ENCODE peak calls at places on chromosome 15, in five cellular contexts. One of them, this sample, is unnamed. For H3K9me3, the result is how much of the 10 kb centered on the place peaks cover.

GRCh38 chr15:75921732-75922703 is 18.3 kb downstream of the FBXO22 start:
- DNase-seq in H1: no peak
- DNase-seq in neural progenitor cell: peak
- DNase-seq in fibroblast of lung: peak
- DNase-seq in adipocyte: peak
- DNase-seq in this sample: no peak

GRCh38 chr15:23539892-23540291 is 25.6 kb upstream of the MKRN3 start:
- DNase-seq in adipocyte: no peak
- DNase-seq in fibroblast of lung: no peak
- DNase-seq in neural progenitor cell: no peak
- DNase-seq in H1: no peak
- DNase-seq in this sample: no peak

GRCh38 chr15:99605490-99605931 is 39.7 kb downstream of the MEF2A start:
- DNase-seq in H1: no peak
- DNase-seq in fibroblast of lung: no peak
- DNase-seq in neural progenitor cell: no peak
- DNase-seq in adipocyte: peak
- DNase-seq in this sample: no peak

GRCh38 chr15:75172168-75172841 is 29.4 kb upstream of the C15orf39 start:
- DNase-seq in adipocyte: no peak
- DNase-seq in H1: no peak
- DNase-seq in neural progenitor cell: no peak
- DNase-seq in fibroblast of lung: no peak
- DNase-seq in this sample: no peak

GRCh38 chr15:88911766-88912118 is 1.4 kb downstream of the MFGE8 start:
- DNase-seq in neural progenitor cell: peak
- DNase-seq in H1: no peak
- DNase-seq in fibroblast of lung: no peak
- DNase-seq in adipocyte: peak
- DNase-seq in this sample: no peak

GRCh38 chr15:29458361-29458760 is 188.7 kb upstream of the NSMCE3 start:
- DNase-seq in H1: no peak
- DNase-seq in fibroblast of lung: no peak
- DNase-seq in neural progenitor cell: no peak
- DNase-seq in adipocyte: no peak
- DNase-seq in this sample: no peak

GRCh38 chr15:31262143-31262530 is 64.5 kb upstream of the KLF13 start:
- DNase-seq in H1: no peak
- DNase-seq in adipocyte: no peak
- DNase-seq in fibroblast of lung: no peak
- DNase-seq in neural progenitor cell: no peak
- DNase-seq in this sample: peak

GRCh38 chr15:89122532-89123525 is 34.6 kb downstream of the ABHD2 start:
- DNase-seq in neural progenitor cell: no peak
- DNase-seq in fibroblast of lung: no peak
- DNase-seq in H1: no peak
- DNase-seq in adipocyte: no peak
- DNase-seq in this sample: no peak

DNA sequence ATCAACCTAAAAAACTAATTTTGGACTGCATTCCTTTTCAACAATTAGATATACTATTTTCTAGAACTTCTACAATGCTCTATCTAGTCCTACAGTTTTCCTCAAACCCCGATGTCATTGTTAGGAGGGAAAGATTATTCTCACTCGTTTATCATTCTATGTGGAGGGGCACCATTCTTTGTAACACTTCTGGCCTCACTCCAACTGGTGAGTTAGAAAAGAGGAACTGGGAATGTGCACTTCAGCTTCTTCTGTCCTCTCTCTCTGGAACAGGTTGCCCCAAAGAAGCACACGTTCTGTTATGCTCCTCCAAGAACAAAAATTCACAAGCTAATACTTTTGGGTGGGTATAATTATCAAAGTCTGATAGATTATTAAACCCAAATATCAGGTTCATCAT is 137.9 kb downstream of the UACA start:
- DNase-seq in fibroblast of lung: no peak
- DNase-seq in H1: no peak
- DNase-seq in neural progenitor cell: no peak
- DNase-seq in adipocyte: no peak
- DNase-seq in this sample: no peak
- H3K9ac ChIP-seq in fibroblast of lung: no peak
- H3K9ac ChIP-seq in H1: no peak
- H3K9ac ChIP-seq in neural progenitor cell: no peak
- H3K9ac ChIP-seq in adipocyte: no peak
- H3K9ac ChIP-seq in this sample: no peak

GRCh38 chr15:27808182-27808581 is 290.9 kb downstream of the OCA2 start:
- DNase-seq in adipocyte: no peak
- DNase-seq in neural progenitor cell: no peak
- DNase-seq in fibroblast of lung: no peak
- DNase-seq in H1: no peak
- DNase-seq in this sample: no peak
- H3K9me3 ChIP-seq in adipocyte: under half
- H3K9me3 ChIP-seq in neural progenitor cell: under half
- H3K9me3 ChIP-seq in fibroblast of lung: under half
- H3K9me3 ChIP-seq in H1: under half
- H3K9me3 ChIP-seq in this sample: under half

DNA sequence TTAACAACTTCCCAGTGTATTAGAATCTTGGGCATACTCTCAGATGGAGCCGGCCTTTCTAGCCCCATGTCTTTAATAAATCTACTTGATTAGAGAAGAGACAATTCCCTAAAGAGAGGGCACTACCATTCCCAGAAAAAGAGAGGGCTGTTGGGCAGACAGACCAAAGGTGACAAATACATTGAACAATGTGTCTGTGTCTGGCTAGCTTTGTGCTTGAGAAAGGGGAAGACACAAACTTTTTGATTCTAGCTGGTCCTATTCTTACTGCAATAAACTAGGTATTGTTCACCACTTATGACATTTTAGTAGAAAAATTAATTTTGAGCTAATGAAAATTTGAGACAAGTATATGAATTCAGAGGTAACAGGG is 57.7 kb downstream of the DUT start:
- DNase-seq in fibroblast of lung: no peak
- DNase-seq in H1: no peak
- DNase-seq in neural progenitor cell: no peak
- DNase-seq in adipocyte: no peak
- DNase-seq in this sample: no peak
- H3K9ac ChIP-seq in fibroblast of lung: no peak
- H3K9ac ChIP-seq in H1: no peak
- H3K9ac ChIP-seq in neural progenitor cell: no peak
- H3K9ac ChIP-seq in adipocyte: peak
- H3K9ac ChIP-seq in this sample: no peak

GRCh38 chr15:43360821-43361220 is 10.0 kb downstream of the ZSCAN29 start:
- DNase-seq in neural progenitor cell: no peak
- DNase-seq in adipocyte: no peak
- DNase-seq in fibroblast of lung: no peak
- DNase-seq in H1: no peak
- DNase-seq in this sample: no peak
- H3K9me3 ChIP-seq in neural progenitor cell: under half
- H3K9me3 ChIP-seq in adipocyte: half or more
- H3K9me3 ChIP-seq in fibroblast of lung: under half
- H3K9me3 ChIP-seq in H1: under half
- H3K9me3 ChIP-seq in this sample: under half

DNA sequence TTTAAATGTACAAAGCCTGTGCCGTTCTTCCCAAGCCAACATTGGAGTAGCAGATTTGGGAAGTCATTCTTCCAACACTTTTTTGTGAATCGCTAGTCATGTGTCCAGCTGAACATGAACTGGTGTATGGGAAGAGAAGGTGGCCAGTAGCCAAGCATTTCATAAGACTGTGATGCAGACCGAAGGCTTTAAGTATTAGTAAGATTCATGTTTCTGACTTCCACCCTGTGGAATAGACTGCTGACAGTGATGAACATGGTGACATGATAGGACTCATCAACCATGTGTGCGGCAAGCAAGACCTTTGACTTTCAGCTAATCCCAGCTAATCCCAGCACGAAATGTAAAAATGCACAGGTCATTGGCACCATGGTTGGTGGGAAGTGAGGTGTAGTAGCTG is 48.3 kb upstream of the THSD4 start:
- DNase-seq in neural progenitor cell: no peak
- DNase-seq in fibroblast of lung: peak
- DNase-seq in adipocyte: no peak
- DNase-seq in H1: no peak
- DNase-seq in this sample: no peak
- H3K9ac ChIP-seq in neural progenitor cell: no peak
- H3K9ac ChIP-seq in fibroblast of lung: no peak
- H3K9ac ChIP-seq in adipocyte: no peak
- H3K9ac ChIP-seq in H1: no peak
- H3K9ac ChIP-seq in this sample: no peak

DNA sequence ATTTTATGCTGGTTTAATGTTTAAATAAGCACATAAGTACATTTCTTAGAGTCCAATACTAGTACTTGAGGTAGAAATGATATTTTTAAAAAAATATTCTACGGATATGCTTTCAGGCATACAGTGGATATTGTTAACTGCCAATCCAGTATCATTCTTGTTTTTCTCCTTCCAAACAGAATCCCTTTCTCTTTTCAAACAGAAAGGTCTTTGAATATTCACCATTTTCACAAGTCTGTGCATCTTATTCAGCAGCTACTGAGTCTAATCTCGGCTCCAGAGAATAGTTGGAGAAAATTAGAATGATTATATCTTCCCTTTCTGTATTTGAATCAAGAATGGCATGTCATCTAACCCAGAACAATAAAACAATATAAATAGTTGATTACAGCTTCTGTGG is 174.5 kb downstream of the GOLGA6L6 start:
- DNase-seq in fibroblast of lung: no peak
- DNase-seq in adipocyte: no peak
- DNase-seq in H1: no peak
- DNase-seq in neural progenitor cell: no peak
- DNase-seq in this sample: no peak
- H3K9me3 ChIP-seq in fibroblast of lung: under half
- H3K9me3 ChIP-seq in adipocyte: under half
- H3K9me3 ChIP-seq in H1: under half
- H3K9me3 ChIP-seq in neural progenitor cell: half or more
- H3K9me3 ChIP-seq in this sample: under half

This sample was measured in kidney.